ENCODE peak calls at places on chromosomes 11 and 22, in nine cellular contexts. O, D, Z, R, H, N, T, J and V are unnamed samples.
A peak's percentile ranks its signal among the peaks of the same experiment; 100 is the strongest.

GRCh38 chr11:1120532-1121342 is 37.0 kb upstream of the MUC5AC start:
- DNase-seq in N (no peak), O (no peak), R (no peak), T (no peak), D (no peak), Z (no peak), H (no peak), J (no peak), V (no peak)

GRCh38 chr11:120715239-120715638 is 203.7 kb downstream of the GRIK4 start:
- DNase-seq in T (no peak), J (no peak), N (no peak), D (no peak), Z (peak; percentile 36), R (no peak), H (no peak), O (no peak), V (peak; percentile 56)

GRCh38 chr11:58442136-58442535 is at the start of gene OR5B12:
- DNase-seq in O (no peak), H (no peak), D (no peak), N (no peak), T (no peak), Z (no peak), R (no peak), J (no peak), V (no peak)

GRCh38 chr11:126194121-126194543 is 17.3 kb downstream of the RPUSD4 start:
- DNase-seq in H (peak; percentile 43), D (no peak), N (peak; percentile 45), T (peak; percentile 56), Z (peak; percentile 41), J (no peak), O (peak; percentile 53), R (peak; percentile 16), V (peak; percentile 48)

GRCh38 chr11:1219446-1219835 is 3.4 kb upstream of the MUC5B start:
- DNase-seq in J (no peak), N (no peak), D (no peak), Z (no peak), O (no peak), H (no peak), R (no peak), T (no peak), V (no peak)

GRCh38 chr11:98047647-98048046 is 973.1 kb upstream of the CNTN5 start:
- DNase-seq in J (no peak), O (no peak), H (no peak), Z (no peak), N (no peak), T (no peak), D (no peak), R (no peak), V (no peak)

GRCh38 chr11:125287467-125288232 is 123.1 kb downstream of the PKNOX2 start:
- DNase-seq in N (peak; percentile 41), T (no peak), J (no peak), O (no peak), Z (peak; percentile 80), R (no peak), H (peak; percentile 44), D (no peak), V (no peak)

GRCh38 chr11:92149996-92150395 is 74.6 kb upstream of the FAT3 start:
- DNase-seq in R (no peak), N (peak; percentile 9), O (no peak), D (no peak), H (no peak), J (no peak), T (no peak), Z (no peak), V (no peak)

GRCh38 chr11:10496296-10496936 is 41.4 kb downstream of the AMPD3 start:
- DNase-seq in D (no peak), H (no peak), R (no peak), O (no peak), Z (no peak), T (no peak), J (no peak), N (no peak), V (no peak)

GRCh38 chr11:29211205-29211604 is 805.6 kb downstream of the KCNA4 start:
- DNase-seq in D (no peak), Z (no peak), O (no peak), R (no peak), J (no peak), T (no peak), N (no peak), H (no peak), V (no peak)

GRCh38 chr11:97140885-97141494 is 751.2 kb downstream of the JRKL start:
- DNase-seq in J (no peak), N (no peak), H (peak; percentile 11), Z (peak; percentile 42), D (no peak), T (no peak), R (no peak), O (no peak), V (peak; percentile 42)

GRCh38 chr11:100687630-100688395 is 725 bp downstream of the ARHGAP42 start:
- DNase-seq in T (no peak), J (peak; percentile 56), Z (peak; percentile 84), H (peak; percentile 66), R (no peak), O (peak; percentile 29), N (peak; percentile 87), D (peak; percentile 3), V (peak; percentile 73)

GRCh38 chr22:32699686-32700085 is 101.8 kb upstream of the TIMP3 start:
- DNase-seq in J (no peak), H (no peak), Z (no peak), D (no peak), R (no peak), O (no peak), T (no peak), N (no peak), V (no peak)

GRCh38 chr11:64917663-64917995 is 620 bp upstream of the ATG2A start:
- DNase-seq in Z (no peak), R (no peak), O (no peak), H (no peak), N (no peak), J (no peak), D (no peak), T (no peak), V (no peak)

GRCh38 chr22:22830957-22831688 is 56.5 kb upstream of the IGLL5 start:
- DNase-seq in Z (no peak), R (no peak), J (no peak), O (no peak), T (no peak), H (no peak), N (no peak), D (no peak), V (no peak)

GRCh38 chr11:120462825-120463224 is 48.7 kb upstream of the GRIK4 start:
- DNase-seq in N (no peak), J (no peak), R (no peak), T (no peak), O (no peak), H (no peak), D (no peak), Z (no peak), V (no peak)

GRCh38 chr22:45105281-45105700 is 58.4 kb upstream of the NUP50 start:
- DNase-seq in N (no peak), R (no peak), H (no peak), J (no peak), T (peak; percentile 36), D (peak; percentile 42), Z (no peak), O (no peak), V (no peak)

GRCh38 chr11:76626921-76627391 is 43.6 kb downstream of the LRRC32 start:
- DNase-seq in H (peak; percentile 1), D (no peak), J (peak; percentile 97), T (no peak), Z (no peak), N (peak; percentile 75), R (peak; percentile 15), O (peak; percentile 94), V (peak; percentile 83)